ENCODE peak calls at places on chromosomes 6 and 20, in four cellular contexts. C, X, Y and V are unnamed samples.

GRCh38 chr6:89970609-89971337 is 76.5 kb downstream of the GJA10 start:
- DNase-seq in C (peak), X (no peak), Y (no peak), V (peak)

GRCh38 chr6:36739947-36740817 is 42.6 kb downstream of the RAB44 start:
- DNase-seq in C (no peak), X (no peak), Y (no peak), V (peak)

GRCh38 chr20:34452281-34452982 is 63.8 kb upstream of the DYNLRB1 start:
- DNase-seq in C (peak), X (no peak), Y (no peak), V (no peak)

GRCh38 chr6:48184644-48185043 is 73.6 kb upstream of the PTCHD4 start:
- DNase-seq in C (no peak), X (no peak), Y (no peak), V (no peak)

GRCh38 chr20:63536997-63537524 is at the start of gene PTK6:
- DNase-seq in C (no peak), X (peak), Y (peak), V (peak)

GRCh38 chr6:90610291-90610670 is 23.4 kb upstream of the MAP3K7 start:
- DNase-seq in C (no peak), X (no peak), Y (no peak), V (no peak)

GRCh38 chr6:159892053-159892452 is 1.3 kb downstream of the MAS1 start:
- DNase-seq in C (no peak), X (peak), Y (no peak), V (no peak)

GRCh38 chr6:139508023-139508422 is 133.6 kb upstream of the CITED2 start:
- DNase-seq in C (no peak), X (no peak), Y (no peak), V (no peak)

GRCh38 chr6:105921781-105922180 is 164.4 kb upstream of the PRDM1 start:
- DNase-seq in C (no peak), X (no peak), Y (no peak), V (no peak)

GRCh38 chr6:89217308-89217999 is at the start of gene GABRR1:
- DNase-seq in C (no peak), X (no peak), Y (no peak), V (no peak)

GRCh38 chr20:40683221-40683893 is 5.7 kb downstream of the MAFB start:
- DNase-seq in C (no peak), X (peak), Y (no peak), V (peak)

GRCh38 chr6:110325197-110325596 is 33.0 kb downstream of the METTL24 start:
- DNase-seq in C (no peak), X (no peak), Y (no peak), V (peak)

GRCh38 chr6:144352310-144352709 is 67.2 kb downstream of the UTRN start:
- DNase-seq in C (no peak), X (no peak), Y (no peak), V (no peak)

GRCh38 chr20:14355791-14356190 is 18.4 kb upstream of the FLRT3 start:
- DNase-seq in C (no peak), X (no peak), Y (no peak), V (no peak)

GRCh38 chr6:170174771-170175643 is 115.9 kb downstream of the DLL1 start:
- DNase-seq in C (no peak), X (peak), Y (no peak), V (no peak)

GRCh38 chr20:17423782-17424181 is 107.4 kb downstream of the BFSP1 start:
- DNase-seq in C (no peak), X (no peak), Y (no peak), V (peak)

GRCh38 chr20:20393770-20394169 is 25.9 kb downstream of the INSM1 start:
- DNase-seq in C (no peak), X (no peak), Y (no peak), V (no peak)

GRCh38 chr6:34196116-34196832 is 40.4 kb upstream of the HMGA1 start:
- DNase-seq in C (peak), X (peak), Y (peak), V (peak)

GRCh38 chr20:50575869-50576720 is 65.9 kb downstream of the PTPN1 start:
- DNase-seq in C (no peak), X (no peak), Y (peak), V (peak)

GRCh38 chr6:117547688-117548621 is 54.4 kb downstream of the GOPC start:
- DNase-seq in C (no peak), X (peak), Y (no peak), V (no peak)

GRCh38 chr6:89509719-89510339 is 76.9 kb downstream of the ANKRD6 start:
- DNase-seq in C (no peak), X (no peak), Y (no peak), V (peak)

GRCh38 chr6:168923171-168923570 is 330.5 kb downstream of the THBS2 start:
- DNase-seq in C (no peak), X (peak), Y (no peak), V (no peak)